ENCODE peak calls at places on chromosomes 13 and 19, in five cellular contexts. M, O, G, X and Y are unnamed samples.

GRCh38 chr13:110311721-110312668 is 4.9 kb downstream of the COL4A2 start:
- DNase-seq in M (no peak), O (no peak), G (no peak), X (no peak), Y (no peak)

GRCh38 chr19:50300814-50301606 is 28.2 kb downstream of the KCNC3 start:
- DNase-seq in X (no peak), O (no peak), M (peak), G (no peak), Y (no peak)

GRCh38 chr19:27746691-27747380 is 1466.1 kb downstream of the UQCRFS1 start:
- DNase-seq in X (peak), G (no peak), O (peak), M (no peak), Y (peak)

GRCh38 chr13:40624338-40624737 is 42.1 kb downstream of the FOXO1 start:
- DNase-seq in M (no peak), G (no peak), O (no peak), X (peak), Y (no peak)

GRCh38 chr19:46474211-46474610 is 2.8 kb upstream of the PNMA8A start:
- DNase-seq in M (no peak), O (no peak), X (no peak), G (no peak), Y (no peak)

GRCh38 chr13:112880221-112880641 is 88.8 kb upstream of the MCF2L start:
- DNase-seq in X (no peak), M (no peak), G (no peak), O (no peak), Y (no peak)

GRCh38 chr13:42899266-42899665 is 92.8 kb downstream of the EPSTI1 start:
- DNase-seq in O (no peak), M (no peak), X (no peak), G (no peak), Y (no peak)

GRCh38 chr13:51122868-51123267 is 11.8 kb upstream of the C13orf42 start:
- DNase-seq in X (no peak), M (peak), G (no peak), O (no peak), Y (no peak)

GRCh38 chr19:15180451-15181390 is 20.1 kb downstream of the NOTCH3 start:
- DNase-seq in X (no peak), M (peak), G (no peak), O (peak), Y (no peak)

GRCh38 chr19:45455707-45456499 is 11.9 kb upstream of the FOSB start:
- DNase-seq in X (peak), G (no peak), M (peak), O (peak), Y (no peak)

GRCh38 chr19:44024900-44025216 is 321 bp upstream of the ZNF222 start:
- DNase-seq in O (no peak), M (no peak), X (no peak), G (no peak), Y (no peak)

GRCh38 chr19:43776285-43776684 is 4.5 kb downstream of the KCNN4 start:
- DNase-seq in O (peak), X (no peak), M (no peak), G (no peak), Y (no peak)

GRCh38 chr13:21219044-21219381 is 42.6 kb downstream of the MRPL57 start:
- DNase-seq in M (no peak), G (no peak), X (no peak), O (no peak), Y (no peak)

GRCh38 chr19:19224852-19225494 is 13.2 kb downstream of the NCAN start:
- DNase-seq in X (no peak), M (peak), G (peak), O (peak), Y (peak)

GRCh38 chr13:29849071-29849541 is 1.3 kb downstream of the UBL3 start:
- DNase-seq in G (no peak), O (no peak), M (peak), X (peak), Y (no peak)

GRCh38 chr19:13036366-13036976 is 41.2 kb downstream of the NFIX start:
- DNase-seq in O (peak), M (no peak), X (no peak), G (no peak), Y (no peak)

GRCh38 chr19:48991823-48992570 is 1.1 kb downstream of the GYS1 start:
- DNase-seq in M (no peak), G (no peak), X (peak), O (peak), Y (peak)

GRCh38 chr13:106919093-106919492 is 351.2 kb upstream of the ARGLU1 start:
- DNase-seq in O (no peak), G (no peak), X (no peak), M (no peak), Y (no peak)

GRCh38 chr13:30422056-30422914 is at the start of gene UBE2L5:
- DNase-seq in X (peak), G (peak), M (peak), O (peak), Y (peak)

GRCh38 chr19:14479985-14480694 is 5.0 kb upstream of the PTGER1 start:
- DNase-seq in M (no peak), X (peak), O (peak), G (peak), Y (peak)

GRCh38 chr13:30466358-30466714 is 600 bp upstream of the HMGB1 start:
- DNase-seq in G (peak), M (no peak), O (no peak), X (no peak), Y (no peak)

GRCh38 chr13:24348797-24349515 is 39.6 kb downstream of the C1QTNF9 start:
- DNase-seq in G (no peak), M (no peak), X (no peak), O (no peak), Y (no peak)

GRCh38 chr19:4108767-4109625 is 14.9 kb downstream of the MAP2K2 start:
- DNase-seq in G (peak), O (no peak), M (no peak), X (no peak), Y (peak)
- TF ChIP-seq TAF1 in G (peak), O (no peak), M (no peak), X (no peak), Y (peak)

DNA sequence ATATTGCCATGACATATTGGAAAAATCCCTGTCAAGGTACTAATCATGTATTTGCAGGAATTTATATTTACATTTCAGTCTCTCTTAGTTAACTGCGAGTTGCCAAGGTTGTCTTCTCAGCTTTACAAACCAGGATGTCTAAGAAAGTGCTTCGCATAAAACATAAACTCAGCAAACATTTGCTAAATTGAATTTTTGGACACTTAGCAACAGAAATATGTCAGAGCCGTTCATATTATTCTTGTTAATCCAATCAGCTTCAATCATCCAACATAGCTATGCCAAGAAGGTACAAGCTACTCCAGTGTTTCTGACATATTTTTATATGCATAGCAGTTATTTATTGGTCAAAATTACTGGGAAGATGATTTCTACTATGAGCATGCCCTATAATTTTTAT is 776.5 kb downstream of the EFNB2 start:
- DNase-seq in M (no peak), G (no peak), X (no peak), O (no peak), Y (no peak)
- TF ChIP-seq TAF1 in M (no peak), G (no peak), X (no peak), O (no peak), Y (no peak)

DNA sequence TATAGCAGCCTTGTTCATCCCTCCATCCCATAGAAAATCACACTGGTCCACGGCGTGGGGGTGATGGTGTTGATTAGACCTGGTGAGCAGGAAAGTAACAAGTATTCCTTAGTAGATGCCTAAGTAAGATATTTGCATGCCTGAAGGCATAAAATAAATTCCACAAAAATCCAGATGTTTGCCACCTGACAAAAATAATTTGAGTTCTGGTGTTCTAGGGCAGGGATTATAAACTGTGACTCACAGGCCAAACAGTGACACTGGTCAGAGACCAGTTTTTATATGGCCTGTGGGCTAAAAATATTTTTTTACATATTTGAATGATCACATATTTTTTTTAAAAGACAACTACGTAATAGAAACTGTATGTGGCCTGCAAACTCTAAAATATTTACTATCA is 310.7 kb downstream of the RFC3 start:
- DNase-seq in O (no peak), X (no peak), G (no peak), M (no peak), Y (no peak)
- TF ChIP-seq TAF1 in O (no peak), X (no peak), G (no peak), M (no peak), Y (no peak)

GRCh38 chr13:32255744-32256120 is 59.4 kb downstream of the ZAR1L start:
- DNase-seq in G (no peak), X (no peak), M (peak), O (no peak), Y (no peak)
- TF ChIP-seq TAF1 in G (no peak), X (no peak), M (no peak), O (no peak), Y (no peak)

GRCh38 chr19:6529351-6529750 is 1.5 kb upstream of the TNFSF9 start:
- DNase-seq in M (no peak), O (no peak), G (no peak), X (no peak), Y (no peak)

GRCh38 chr19:6529937-6530384 is 865 bp upstream of the TNFSF9 start:
- DNase-seq in X (no peak), O (no peak), M (no peak), G (no peak), Y (no peak)

GRCh38 chr19:6531163-6531955 is 533 bp downstream of the TNFSF9 start:
- DNase-seq in G (no peak), O (peak), M (no peak), X (no peak), Y (no peak)

GRCh38 chr19:6531956-6532243 is 1.1 kb downstream of the TNFSF9 start:
- DNase-seq in G (no peak), M (no peak), O (no peak), X (no peak), Y (no peak)

GRCh38 chr19:6530385-6531162 is at the start of gene TNFSF9:
- DNase-seq in O (peak), X (peak), M (peak), G (peak), Y (peak)
- TF ChIP-seq TAF1 in O (peak), X (peak), M (peak), G (peak), Y (peak)

DNA sequence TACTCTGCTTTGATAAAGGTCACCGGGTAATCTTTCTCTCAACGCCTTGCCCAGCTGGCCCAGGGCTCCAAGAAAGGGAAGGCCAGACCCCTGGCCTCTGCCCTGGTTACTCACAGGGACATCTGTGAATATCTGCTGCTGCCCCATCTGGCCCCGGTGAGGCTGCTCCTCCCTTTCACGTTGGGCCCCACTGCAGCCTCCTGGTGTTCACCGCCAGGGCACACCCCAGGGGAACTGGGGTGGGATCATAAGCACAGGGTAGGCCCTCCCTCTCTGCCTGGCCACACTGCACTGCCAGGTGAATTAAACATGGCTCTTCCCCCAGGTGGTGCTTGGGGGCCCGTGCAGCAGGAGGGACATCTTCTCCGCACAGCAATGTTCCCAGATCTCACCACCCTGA is 12.7 kb downstream of the LAIR1 start:
- DNase-seq in M (no peak), G (no peak), O (no peak), X (no peak), Y (no peak)
- TF ChIP-seq TAF1 in M (no peak), G (no peak), O (no peak), X (no peak), Y (no peak)

GRCh38 chr13:32645854-32646253 is 59.6 kb downstream of the PDS5B start:
- DNase-seq in O (no peak), M (no peak), X (no peak), G (no peak), Y (no peak)
- TF ChIP-seq TAF1 in O (no peak), M (no peak), X (no peak), G (no peak), Y (no peak)

GRCh38 chr13:114151565-114152284 is 19.3 kb upstream of the RASA3 start:
- DNase-seq in X (no peak), O (peak), M (no peak), G (no peak), Y (no peak)
- TF ChIP-seq TAF1 in X (no peak), O (no peak), M (no peak), G (no peak), Y (no peak)